ENCODE peak calls at places on chromosomes 5 and 9, in four cellular contexts. R, I, F and A are unnamed samples.

GRCh38 chr9:86287013-86287412 is 4.7 kb upstream of the ISCA1 start:
- DNase-seq in R (peak; percentile 30), I (no peak), F (peak; percentile 8), A (peak; percentile 71)

GRCh38 chr9:4923580-4924544 is 61.2 kb upstream of the JAK2 start:
- DNase-seq in R (no peak), I (no peak), F (peak; percentile 6), A (peak; percentile 37)

GRCh38 chr9:135499326-135500070 is 984 bp upstream of the MRPS2 start:
- DNase-seq in R (peak; percentile 89), I (peak; percentile 92), F (peak; percentile 80), A (peak; percentile 4)

GRCh38 chr5:143061161-143061945 is 291.2 kb downstream of the ARHGAP26 start:
- DNase-seq in R (no peak), I (no peak), F (no peak), A (no peak)

GRCh38 chr5:66596791-66597757 is 881 bp downstream of the MAST4 start:
- DNase-seq in R (peak; percentile 23), I (no peak), F (peak; percentile 83), A (no peak)

GRCh38 chr5:36744678-36745659 is 131.6 kb upstream of the NIPBL start:
- DNase-seq in R (peak; percentile 70), I (no peak), F (peak; percentile 43), A (peak; percentile 56)

GRCh38 chr5:55324815-55325418 is 17.1 kb downstream of the MTREX start:
- DNase-seq in R (no peak), I (no peak), F (no peak), A (peak; percentile 52)

GRCh38 chr9:131402738-131403492 is 9.0 kb downstream of the PRRC2B start:
- DNase-seq in R (peak; percentile 49), I (no peak), F (peak; percentile 28), A (no peak)

GRCh38 chr9:128168731-128169308 is 8.8 kb downstream of the BBLN start:
- DNase-seq in R (no peak), I (no peak), F (no peak), A (no peak)